ENCODE peak calls at places on chromosome 13, in ten cellular contexts. J, O, D, Z, Q, U, I, V, K and R are unnamed samples.

GRCh38 chr13:98751397-98752110 is 918 bp downstream of the SLC15A1 start:
- DNase-seq in Q (no peak), O (no peak), V (no peak), Z (peak), U (no peak), D (no peak), J (no peak), K (peak), I (peak), R (no peak)

GRCh38 chr13:34654203-34654602 is 287.9 kb upstream of the NBEA start:
- DNase-seq in K (no peak), O (no peak), Z (no peak), D (no peak), Q (no peak), J (no peak), V (no peak), I (no peak), U (no peak), R (no peak)

GRCh38 chr13:28559636-28560259 is 64.8 kb upstream of the FLT1 start:
- DNase-seq in Q (no peak), O (no peak), D (no peak), U (no peak), Z (no peak), K (no peak), I (no peak), J (no peak), V (no peak), R (no peak)

GRCh38 chr13:34833562-34834182 is 108.4 kb upstream of the NBEA start:
- DNase-seq in D (no peak), O (no peak), Z (no peak), Q (no peak), U (no peak), I (peak), K (no peak), J (no peak), V (no peak), R (peak)

GRCh38 chr13:24184855-24185254 is 24.3 kb downstream of the SPATA13 start:
- DNase-seq in J (no peak), V (no peak), Z (no peak), U (no peak), O (no peak), D (no peak), K (no peak), I (no peak), Q (no peak), R (no peak)

GRCh38 chr13:60765700-60766411 is 368.8 kb downstream of the TDRD3 start:
- DNase-seq in U (no peak), O (peak), Z (no peak), J (no peak), D (no peak), Q (no peak), V (no peak), I (no peak), K (no peak), R (no peak)

GRCh38 chr13:99935772-99936171 is 35.8 kb downstream of the ZIC5 start:
- DNase-seq in Z (no peak), D (no peak), O (no peak), V (no peak), Q (no peak), K (no peak), I (no peak), U (no peak), J (no peak), R (no peak)

GRCh38 chr13:111047326-111047725 is 67.8 kb upstream of the ARHGEF7 start:
- DNase-seq in V (no peak), O (no peak), J (no peak), I (no peak), U (no peak), Q (no peak), Z (no peak), D (no peak), K (no peak), R (no peak)

GRCh38 chr13:87677334-87678234 is 6.4 kb downstream of the SLITRK5 start:
- DNase-seq in D (no peak), V (no peak), K (peak), I (no peak), U (no peak), Z (peak), Q (no peak), J (no peak), O (no peak), R (peak)

GRCh38 chr13:99018418-99019180 is 40.7 kb upstream of the DOCK9 start:
- DNase-seq in I (peak), Q (no peak), D (no peak), O (no peak), V (no peak), J (no peak), Z (no peak), K (no peak), U (no peak), R (no peak)

GRCh38 chr13:28159057-28159456 is 20.7 kb downstream of the PAN3 start:
- DNase-seq in U (no peak), Z (no peak), I (no peak), D (no peak), O (no peak), K (no peak), Q (no peak), V (no peak), J (no peak), R (no peak)

GRCh38 chr13:83286737-83287136 is 595.5 kb downstream of the SLITRK1 start:
- DNase-seq in J (no peak), D (no peak), O (no peak), U (no peak), Z (no peak), I (peak), K (no peak), V (no peak), Q (no peak), R (no peak)

GRCh38 chr13:76663941-76664340 is 222.3 kb downstream of the KCTD12 start:
- DNase-seq in V (no peak), J (no peak), D (no peak), Q (no peak), O (no peak), K (no peak), I (peak), Z (no peak), U (no peak), R (no peak)

GRCh38 chr13:70385852-70386251 is 277.6 kb upstream of the KLHL1 start:
- DNase-seq in Q (no peak), J (no peak), I (no peak), V (no peak), O (no peak), Z (no peak), U (no peak), D (no peak), K (peak), R (no peak)

GRCh38 chr13:21736926-21737325 is 66.1 kb downstream of the FGF9 start:
- DNase-seq in O (no peak), K (no peak), Q (no peak), V (no peak), U (no peak), I (no peak), J (no peak), Z (no peak), D (no peak), R (no peak)

GRCh38 chr13:41746259-41746658 is 214.7 kb downstream of the VWA8 start:
- DNase-seq in J (no peak), I (peak), Z (no peak), D (no peak), K (no peak), U (no peak), O (no peak), Q (no peak), V (no peak), R (no peak)

GRCh38 chr13:108176685-108177274 is 38.6 kb downstream of the LIG4 start:
- DNase-seq in K (no peak), Q (no peak), O (no peak), Z (peak), V (peak), I (peak), J (no peak), U (no peak), D (no peak), R (peak)

GRCh38 chr13:45728759-45729158 is 26.6 kb downstream of the CBY2 start:
- DNase-seq in Q (no peak), D (no peak), O (no peak), J (no peak), I (no peak), U (no peak), V (peak), K (no peak), Z (no peak), R (peak)

GRCh38 chr13:43360911-43361605 is 337.7 kb downstream of the DNAJC15 start:
- DNase-seq in O (no peak), J (no peak), Q (no peak), Z (no peak), D (no peak), U (no peak), I (peak), K (no peak), V (no peak), R (no peak)

GRCh38 chr13:51758691-51759090 is 45.3 kb downstream of the DHRS12 start:
- DNase-seq in D (no peak), J (no peak), Q (no peak), O (no peak), Z (no peak), U (no peak), I (no peak), V (no peak), K (no peak), R (no peak)

GRCh38 chr13:80239571-80240255 is 101.2 kb downstream of the SPRY2 start:
- DNase-seq in O (no peak), D (no peak), V (no peak), K (no peak), U (no peak), Z (no peak), I (peak), J (no peak), Q (no peak), R (no peak)

GRCh38 chr13:108929532-108929931 is 300.1 kb downstream of the MYO16 start:
- DNase-seq in O (no peak), Q (no peak), Z (no peak), U (no peak), I (no peak), K (no peak), D (no peak), J (no peak), V (no peak), R (no peak)

GRCh38 chr13:94239135-94239534 is 240.3 kb downstream of the DCT start:
- DNase-seq in K (no peak), I (peak), D (no peak), Z (no peak), V (no peak), U (no peak), O (no peak), J (no peak), Q (no peak), R (peak)

GRCh38 chr13:80339841-80340642 is 884 bp downstream of the SPRY2 start:
- DNase-seq in V (no peak), Q (peak), Z (peak), D (no peak), I (peak), U (peak), J (peak), K (peak), O (peak), R (peak)

GRCh38 chr13:87058786-87059329 is 612.3 kb upstream of the SLITRK5 start:
- DNase-seq in D (no peak), K (no peak), Z (no peak), U (no peak), O (no peak), V (no peak), I (peak), J (no peak), Q (no peak), R (no peak)

GRCh38 chr13:66207610-66208009 is 1022.5 kb downstream of the PCDH9 start:
- DNase-seq in K (no peak), J (no peak), Q (no peak), I (no peak), D (no peak), U (no peak), V (no peak), O (no peak), Z (no peak), R (no peak)

GRCh38 chr13:67493835-67494234 is 263.7 kb upstream of the PCDH9 start:
- DNase-seq in K (no peak), O (no peak), Z (no peak), I (no peak), V (no peak), Q (no peak), U (no peak), D (no peak), J (no peak), R (no peak)

GRCh38 chr13:99269627-99270252 is 11.6 kb upstream of the GPR18 start:
- DNase-seq in V (no peak), U (no peak), D (no peak), I (peak), Z (peak), O (no peak), J (no peak), Q (no peak), K (no peak), R (no peak)

GRCh38 chr13:102089177-102089576 is 312.7 kb downstream of the FGF14 start:
- DNase-seq in D (no peak), Q (no peak), V (no peak), Z (no peak), J (no peak), U (no peak), K (no peak), I (no peak), O (no peak), R (no peak)

GRCh38 chr13:79533781-79534400 is 52.9 kb downstream of the NDFIP2 start:
- DNase-seq in Z (no peak), U (no peak), D (no peak), I (peak), Q (no peak), V (no peak), J (no peak), O (no peak), K (no peak), R (no peak)

GRCh38 chr13:53341144-53341510 is 312.5 kb downstream of the OLFM4 start:
- DNase-seq in O (no peak), K (no peak), I (no peak), V (no peak), Q (no peak), U (no peak), D (no peak), J (no peak), Z (no peak), R (no peak)

GRCh38 chr13:75372517-75372916 is 109.5 kb downstream of the TBC1D4 start:
- DNase-seq in Z (no peak), K (no peak), D (no peak), J (no peak), V (peak), O (peak), I (peak), Q (no peak), U (no peak), R (no peak)

GRCh38 chr13:24362435-24362951 is 53.1 kb downstream of the C1QTNF9 start:
- DNase-seq in O (no peak), V (no peak), I (no peak), Z (no peak), K (peak), J (no peak), U (no peak), Q (no peak), D (no peak), R (no peak)

GRCh38 chr13:44106231-44107152 is 226.8 kb downstream of the LACC1 start:
- DNase-seq in D (no peak), Q (no peak), O (peak), U (no peak), V (no peak), Z (no peak), K (no peak), J (no peak), I (no peak), R (no peak)

GRCh38 chr13:91066745-91067144 is 280.7 kb upstream of the MIR17HG start:
- DNase-seq in Z (no peak), Q (no peak), V (no peak), J (no peak), K (no peak), D (no peak), U (no peak), O (no peak), I (no peak), R (no peak)

GRCh38 chr13:50124536-50125305 is 109.5 kb downstream of the KCNRG start:
- DNase-seq in I (peak), O (peak), K (peak), Q (peak), D (no peak), V (peak), J (peak), Z (peak), U (peak), R (peak)

GRCh38 chr13:50123002-50123401 is 107.8 kb downstream of the KCNRG start:
- DNase-seq in I (no peak), Z (no peak), O (no peak), K (no peak), V (no peak), D (no peak), U (no peak), Q (no peak), J (no peak), R (no peak)

GRCh38 chr13:50125306-50125555 is 110.0 kb downstream of the KCNRG start:
- DNase-seq in Q (no peak), D (no peak), I (no peak), K (no peak), O (no peak), V (peak), J (no peak), Z (no peak), U (no peak), R (peak)

GRCh38 chr13:50123515-50123861 is 108.2 kb downstream of the KCNRG start:
- DNase-seq in J (no peak), I (no peak), K (no peak), Z (no peak), U (no peak), V (no peak), O (no peak), Q (no peak), D (no peak), R (no peak)

GRCh38 chr13:50123862-50124535 is 108.8 kb downstream of the KCNRG start:
- DNase-seq in Q (peak), D (peak), I (peak), U (no peak), O (peak), J (peak), K (peak), V (peak), Z (peak), R (peak)
- TF ChIP-seq POLR2A in Q (peak), D (no peak), I (peak), U (peak), O (peak), J (peak), K (peak), V (peak), Z (no peak), R (peak)

GRCh38 chr13:19781526-19781925 is 1.2 kb downstream of the PSPC1 start:
- DNase-seq in Z (peak), V (no peak), D (no peak), U (no peak), Q (no peak), I (no peak), J (no peak), K (no peak), O (no peak), R (no peak)

GRCh38 chr13:19782049-19782726 is 557 bp downstream of the PSPC1 start:
- DNase-seq in K (peak), Q (peak), O (peak), J (peak), U (peak), V (peak), D (no peak), Z (peak), I (peak), R (peak)
- TF ChIP-seq POLR2A in K (no peak), Q (no peak), O (no peak), J (no peak), U (no peak), V (no peak), D (no peak), Z (no peak), I (no peak), R (no peak)

DNA sequence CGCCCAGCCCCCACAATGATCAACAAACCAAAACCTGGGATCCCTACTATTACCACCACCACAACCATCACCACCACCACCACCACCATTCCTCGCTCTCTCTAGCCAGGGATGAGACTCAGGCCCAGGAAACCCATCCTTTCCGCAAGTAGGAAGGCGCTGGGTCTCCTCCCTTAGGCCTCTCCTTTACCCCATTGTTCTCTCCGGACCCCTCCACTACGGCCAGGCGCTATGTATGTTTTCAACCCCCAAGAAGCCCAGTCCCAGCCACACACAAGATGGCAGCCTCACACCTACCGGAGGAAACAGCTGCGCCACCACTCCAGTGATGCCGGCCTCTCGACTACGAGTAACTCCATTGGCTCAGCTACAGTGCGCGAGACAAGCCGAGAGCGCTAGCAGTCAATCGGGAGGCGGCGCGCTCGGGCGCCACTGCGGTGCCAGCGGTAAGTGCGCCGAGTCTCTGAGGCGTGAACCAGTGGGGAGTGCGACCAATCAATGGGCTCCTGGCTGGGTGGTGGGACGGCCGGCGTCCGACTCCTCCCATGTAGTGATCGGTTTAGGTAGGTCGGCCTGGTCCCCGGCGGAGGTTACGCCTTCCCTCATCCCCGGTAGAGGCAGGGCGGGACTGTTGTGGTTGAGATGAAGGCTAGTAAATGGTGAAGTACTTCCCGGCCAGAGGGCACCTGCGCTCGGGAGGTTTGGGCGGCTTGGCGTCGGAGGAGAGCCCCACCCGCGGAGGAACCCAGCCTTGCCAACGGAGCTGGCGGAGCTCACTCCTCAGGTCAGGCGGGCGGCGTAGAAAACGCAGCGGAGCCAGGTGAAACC is at the start of the genes CAB39L and SETDB2:
- DNase-seq in D (peak), J (peak), Z (peak), I (peak), K (peak), Q (peak), O (peak), U (peak), V (peak), R (peak)
- TF ChIP-seq POLR2A in D (no peak), J (no peak), Z (peak), I (peak), K (no peak), Q (peak), O (peak), U (peak), V (peak), R (peak)

DNA sequence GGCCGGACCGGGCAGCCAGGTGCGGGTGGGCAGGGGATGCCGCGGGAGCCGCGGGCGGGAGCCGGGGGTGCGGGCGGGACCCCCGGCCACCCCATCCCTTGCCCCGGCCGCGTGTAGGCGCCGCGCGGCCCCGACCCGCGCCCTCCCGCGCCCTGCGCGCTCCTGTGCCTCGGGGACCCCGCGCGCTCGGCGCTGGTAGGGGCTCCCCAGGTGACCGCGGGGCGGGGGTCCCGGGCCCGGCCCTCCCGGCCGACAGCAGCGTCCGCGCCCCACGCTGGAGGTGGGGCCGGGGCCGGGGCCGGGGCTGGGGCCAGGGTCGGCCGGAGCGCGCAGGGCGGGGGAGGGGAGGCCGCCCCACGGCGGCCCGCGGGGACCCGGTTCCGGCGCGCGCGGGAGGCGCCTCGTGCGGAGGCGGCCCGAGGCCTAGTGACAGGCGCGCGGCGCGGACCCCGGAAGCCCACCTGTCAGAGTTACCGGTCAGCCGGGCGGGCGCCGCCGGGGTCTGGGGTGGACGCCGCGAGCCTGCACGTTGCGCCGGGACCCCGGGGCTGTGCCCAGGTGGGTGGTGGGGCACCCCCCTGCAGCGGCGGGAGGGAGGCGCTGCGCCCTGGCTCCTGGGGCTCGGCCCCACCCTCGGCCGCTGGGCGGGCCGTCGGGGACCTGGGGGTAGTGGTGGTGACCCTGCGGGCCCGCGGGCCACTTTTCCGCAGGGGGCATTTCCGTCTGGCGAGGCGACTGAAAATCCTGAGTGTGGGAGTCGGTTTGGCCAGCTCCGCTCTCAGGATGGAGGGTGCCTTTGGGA is 518 bp downstream of the TFDP1 start:
- DNase-seq in Z (peak), Q (peak), U (no peak), O (no peak), V (peak), K (peak), J (peak), I (no peak), D (no peak), R (peak)
- TF ChIP-seq POLR2A in Z (no peak), Q (no peak), U (no peak), O (no peak), V (no peak), K (no peak), J (no peak), I (no peak), D (no peak), R (no peak)